ENCODE peak calls at places on chromosome 1, in four cellular contexts. One of them, this sample, is unnamed.

GRCh38 chr1:151811181-151811580 is 6.0 kb upstream of the LINGO4 start:
- DNase-seq in GM03348: no peak
- DNase-seq in ovary: no peak
- DNase-seq in HS-27A: no peak
- DNase-seq in this sample: no peak

GRCh38 chr1:217747156-217747769 is 116.1 kb downstream of the SPATA17 start:
- DNase-seq in GM03348: peak
- DNase-seq in ovary: no peak
- DNase-seq in HS-27A: no peak
- DNase-seq in this sample: peak

GRCh38 chr1:14937288-14937949 is 216.1 kb upstream of the TMEM51 start:
- DNase-seq in GM03348: no peak
- DNase-seq in ovary: no peak
- DNase-seq in HS-27A: no peak
- DNase-seq in this sample: no peak

GRCh38 chr1:209123601-209124000 is 459.9 kb upstream of the CAMK1G start:
- DNase-seq in GM03348: no peak
- DNase-seq in ovary: no peak
- DNase-seq in HS-27A: no peak
- DNase-seq in this sample: no peak

GRCh38 chr1:64923294-64923718 is 43.0 kb downstream of the JAK1 start:
- DNase-seq in GM03348: no peak
- DNase-seq in ovary: no peak
- DNase-seq in HS-27A: no peak
- DNase-seq in this sample: no peak

GRCh38 chr1:45359882-45360513 is 19.8 kb upstream of the MUTYH start:
- DNase-seq in GM03348: peak
- DNase-seq in ovary: peak
- DNase-seq in HS-27A: peak
- DNase-seq in this sample: peak

GRCh38 chr1:39398278-39399010 is 93.0 kb upstream of the BMP8A start:
- DNase-seq in GM03348: peak
- DNase-seq in ovary: no peak
- DNase-seq in HS-27A: peak
- DNase-seq in this sample: peak

GRCh38 chr1:245216356-245217110 is 61.7 kb downstream of the KIF26B start:
- DNase-seq in GM03348: peak
- DNase-seq in ovary: no peak
- DNase-seq in HS-27A: no peak
- DNase-seq in this sample: peak

GRCh38 chr1:27070390-27071048 is 57.9 kb upstream of the TENT5B start:
- DNase-seq in GM03348: no peak
- DNase-seq in ovary: no peak
- DNase-seq in HS-27A: no peak
- DNase-seq in this sample: peak

GRCh38 chr1:14774225-14774624 is 175.7 kb downstream of the KAZN start:
- DNase-seq in GM03348: no peak
- DNase-seq in ovary: no peak
- DNase-seq in HS-27A: no peak
- DNase-seq in this sample: no peak

GRCh38 chr1:178046856-178047255 is 47.0 kb upstream of the RASAL2 start:
- DNase-seq in GM03348: no peak
- DNase-seq in ovary: no peak
- DNase-seq in HS-27A: no peak
- DNase-seq in this sample: no peak

GRCh38 chr1:228668553-228669400 is 66.5 kb upstream of the RHOU start:
- DNase-seq in GM03348: peak
- DNase-seq in ovary: no peak
- DNase-seq in HS-27A: no peak
- DNase-seq in this sample: no peak

GRCh38 chr1:83958704-83959103 is 40.2 kb downstream of the TTLL7 start:
- DNase-seq in GM03348: no peak
- DNase-seq in ovary: no peak
- DNase-seq in HS-27A: no peak
- DNase-seq in this sample: no peak

GRCh38 chr1:212794561-212795014 is 2.9 kb downstream of the TATDN3 start:
- DNase-seq in GM03348: no peak
- DNase-seq in ovary: no peak
- DNase-seq in HS-27A: no peak
- DNase-seq in this sample: no peak

GRCh38 chr1:53061123-53061858 is 722 bp upstream of the PODN start:
- DNase-seq in GM03348: peak
- DNase-seq in ovary: peak
- DNase-seq in HS-27A: no peak
- DNase-seq in this sample: no peak

GRCh38 chr1:183293856-183294255 is 107.8 kb downstream of the LAMC2 start:
- DNase-seq in GM03348: no peak
- DNase-seq in ovary: no peak
- DNase-seq in HS-27A: no peak
- DNase-seq in this sample: no peak

GRCh38 chr1:29803486-29803885 is 567.2 kb downstream of the PTPRU start:
- DNase-seq in GM03348: no peak
- DNase-seq in ovary: no peak
- DNase-seq in HS-27A: no peak
- DNase-seq in this sample: no peak